ENCODE peak calls at places on chromosomes 6 and 20, in seven cellular contexts. Q is SK-N-DZ; B is stimulated activated CD4-positive, alpha-beta T cell treated with anti-CD3 and anti-CD28 coated beads, Interleukin-1b, Interleukin-23, amount 100 ng/mL, for 24 hours; U is right lobe of liver; K is RCC 7860; M is renal cortical epithelial cell; F is occipital lobe. G is an unnamed sample.

GRCh38 chr6:165847407-165848098 is 184.5 kb upstream of the PDE10A start:
- DNase-seq in Q (no peak), B (no peak), U (no peak), K (no peak), M (no peak), F (no peak), G (peak; percentile 49)

GRCh38 chr20:19815553-19815991 is 57.5 kb downstream of the RIN2 start:
- DNase-seq in Q (no peak), B (no peak), U (no peak), K (peak; percentile 92), M (peak; percentile 99), F (no peak), G (no peak)

GRCh38 chr6:80535914-80536565 is 429.6 kb downstream of the BCKDHB start:
- DNase-seq in Q (no peak), B (no peak), U (no peak), K (no peak), M (no peak), F (no peak), G (no peak)

GRCh38 chr6:145506554-145506953 is 228.8 kb downstream of the EPM2A start:
- DNase-seq in Q (peak; percentile 23), B (no peak), U (no peak), K (no peak), M (no peak), F (no peak), G (peak; percentile 9)

GRCh38 chr6:129195666-129196065 is 312.7 kb downstream of the LAMA2 start:
- DNase-seq in Q (no peak), B (no peak), U (no peak), K (no peak), M (peak; percentile 33), F (no peak), G (no peak)

GRCh38 chr6:145829102-145829501 is 14.5 kb upstream of the FBXO30 start:
- DNase-seq in Q (no peak), B (no peak), U (peak; percentile 88), K (no peak), M (no peak), F (no peak), G (no peak)

GRCh38 chr6:7532232-7532631 is 9.2 kb upstream of the DSP start:
- DNase-seq in Q (no peak), B (no peak), U (no peak), K (no peak), M (no peak), F (no peak), G (peak; percentile 63)

GRCh38 chr6:111750753-111751684 is 122.2 kb downstream of the FYN start:
- DNase-seq in Q (no peak), B (no peak), U (no peak), K (no peak), M (no peak), F (no peak), G (no peak)

GRCh38 chr6:80608881-80609280 is 502.4 kb downstream of the BCKDHB start:
- DNase-seq in Q (no peak), B (no peak), U (no peak), K (no peak), M (peak; percentile 15), F (no peak), G (no peak)

GRCh38 chr6:77466055-77467028 is 3.1 kb upstream of the HTR1B start:
- DNase-seq in Q (no peak), B (no peak), U (peak; percentile 60), K (no peak), M (peak; percentile 48), F (peak; percentile 27), G (peak; percentile 76)

GRCh38 chr6:96836579-96837137 is 619 bp downstream of the GPR63 start:
- DNase-seq in Q (peak; percentile 32), B (no peak), U (no peak), K (no peak), M (no peak), F (peak; percentile 26), G (no peak)

GRCh38 chr6:103578115-103578514 is 1281.6 kb downstream of the HACE1 start:
- DNase-seq in Q (no peak), B (no peak), U (no peak), K (no peak), M (no peak), F (no peak), G (no peak)

G was measured in mucosa of descending colon.